ENCODE peak calls at places on chromosome 1, in six cellular contexts. V, N, O, B, Q and S are unnamed samples.

GRCh38 chr1:23995431-23995837 is 15.3 kb upstream of the SRSF10 start:
- DNase-seq in N (no peak), O (no peak), Q (no peak), V (no peak), B (no peak), S (no peak)

GRCh38 chr1:235902638-235903542 is 36.2 kb upstream of the LYST start:
- DNase-seq in O (peak; percentile 86), Q (no peak), V (no peak), N (no peak), B (no peak), S (no peak)

GRCh38 chr1:150574260-150575071 is 4.9 kb downstream of the MCL1 start:
- DNase-seq in Q (peak; percentile 52), O (no peak), N (no peak), B (no peak), V (no peak), S (no peak)

GRCh38 chr1:145960468-145961108 is 2.8 kb upstream of the LIX1L start:
- DNase-seq in O (no peak), B (peak; percentile 80), N (no peak), V (peak; percentile 88), Q (peak; percentile 90), S (peak; percentile 94)

GRCh38 chr1:92989253-92989652 is 28.0 kb upstream of the DIPK1A start:
- DNase-seq in V (no peak), O (no peak), B (no peak), N (no peak), Q (no peak), S (no peak)

GRCh38 chr1:223259462-223259861 is 104.5 kb downstream of the SUSD4 start:
- DNase-seq in V (no peak), B (no peak), Q (no peak), N (no peak), O (no peak), S (no peak)

GRCh38 chr1:172449585-172450523 is 6.0 kb upstream of the PIGC start:
- DNase-seq in N (no peak), Q (peak; percentile 66), O (peak; percentile 66), V (peak; percentile 58), B (peak; percentile 43), S (no peak)

GRCh38 chr1:112935474-112936289 is 20.3 kb downstream of the SLC16A1 start:
- DNase-seq in V (no peak), B (no peak), N (no peak), Q (no peak), O (no peak), S (no peak)

GRCh38 chr1:226738421-226738994 is 574 bp downstream of the ITPKB start:
- DNase-seq in Q (no peak), B (peak; percentile 36), V (peak; percentile 46), N (no peak), O (no peak), S (no peak)

GRCh38 chr1:216248628-216249027 is 174.6 kb downstream of the USH2A start:
- DNase-seq in Q (no peak), O (no peak), B (no peak), N (no peak), V (no peak), S (no peak)

GRCh38 chr1:198623920-198624647 is 14.8 kb upstream of the PTPRC start:
- DNase-seq in O (no peak), V (no peak), N (no peak), B (no peak), Q (no peak), S (no peak)

GRCh38 chr1:198169704-198170103 is 12.9 kb downstream of the NEK7 start:
- DNase-seq in B (no peak), N (no peak), V (no peak), O (no peak), Q (no peak), S (no peak)

GRCh38 chr1:99407018-99407417 is 142.7 kb downstream of the PLPPR4 start:
- DNase-seq in O (no peak), N (no peak), Q (no peak), B (no peak), V (no peak), S (no peak)

GRCh38 chr1:66676616-66677298 is 75.5 kb upstream of the DYNLT5 start:
- DNase-seq in N (no peak), O (no peak), B (no peak), V (no peak), Q (no peak), S (no peak)

GRCh38 chr1:3081171-3081683 is 12.2 kb downstream of the PRDM16 start:
- DNase-seq in B (no peak), Q (no peak), O (no peak), V (no peak), N (no peak), S (no peak)

GRCh38 chr1:27430903-27431653 is 38.7 kb downstream of the GPR3 start:
- DNase-seq in B (no peak), N (no peak), V (no peak), Q (peak; percentile 67), O (no peak), S (no peak)

GRCh38 chr1:211589782-211590721 is 11.1 kb upstream of the SLC30A1 start:
- DNase-seq in Q (peak; percentile 88), B (no peak), N (no peak), V (peak; percentile 65), O (no peak), S (no peak)

DNA sequence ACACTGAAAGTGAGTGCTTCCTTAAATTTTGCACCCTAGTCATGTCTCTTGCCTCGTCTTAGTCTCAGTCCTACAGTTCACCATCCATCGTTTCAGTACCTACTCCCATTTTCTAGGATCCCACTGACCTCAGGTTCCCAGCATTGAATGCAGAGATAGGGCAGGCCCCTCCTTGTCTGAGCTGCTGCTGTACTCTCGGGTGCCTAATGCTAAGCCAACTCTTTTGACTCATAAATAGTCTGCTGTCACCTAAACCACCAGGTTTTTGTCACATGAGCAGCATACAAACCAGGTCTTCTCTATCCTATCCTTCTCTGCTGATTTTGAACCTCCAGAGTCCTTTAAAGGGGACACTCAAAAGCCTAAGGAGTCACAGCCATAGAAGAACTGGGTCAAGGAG is 3.0 kb downstream of the ARHGAP30 start:
- DNase-seq in Q (no peak), V (no peak), N (no peak), B (no peak), O (no peak), S (no peak)
- TF ChIP-seq CTCF in Q (no peak), V (no peak), N (no peak), B (no peak), O (no peak), S (no peak)

GRCh38 chr1:64243757-64244080 is 40.3 kb downstream of the UBE2U start:
- DNase-seq in N (no peak), Q (no peak), O (no peak), V (no peak), B (no peak), S (no peak)

GRCh38 chr1:64248065-64248464 is 44.6 kb downstream of the UBE2U start:
- DNase-seq in O (no peak), V (no peak), N (no peak), B (no peak), Q (no peak), S (no peak)

GRCh38 chr1:64242895-64243756 is 39.7 kb downstream of the UBE2U start:
- DNase-seq in V (no peak), B (no peak), O (no peak), N (no peak), Q (no peak), S (no peak)

GRCh38 chr1:64245495-64245894 is 42.1 kb downstream of the UBE2U start:
- DNase-seq in N (no peak), B (no peak), V (no peak), O (no peak), Q (no peak), S (no peak)

DNA sequence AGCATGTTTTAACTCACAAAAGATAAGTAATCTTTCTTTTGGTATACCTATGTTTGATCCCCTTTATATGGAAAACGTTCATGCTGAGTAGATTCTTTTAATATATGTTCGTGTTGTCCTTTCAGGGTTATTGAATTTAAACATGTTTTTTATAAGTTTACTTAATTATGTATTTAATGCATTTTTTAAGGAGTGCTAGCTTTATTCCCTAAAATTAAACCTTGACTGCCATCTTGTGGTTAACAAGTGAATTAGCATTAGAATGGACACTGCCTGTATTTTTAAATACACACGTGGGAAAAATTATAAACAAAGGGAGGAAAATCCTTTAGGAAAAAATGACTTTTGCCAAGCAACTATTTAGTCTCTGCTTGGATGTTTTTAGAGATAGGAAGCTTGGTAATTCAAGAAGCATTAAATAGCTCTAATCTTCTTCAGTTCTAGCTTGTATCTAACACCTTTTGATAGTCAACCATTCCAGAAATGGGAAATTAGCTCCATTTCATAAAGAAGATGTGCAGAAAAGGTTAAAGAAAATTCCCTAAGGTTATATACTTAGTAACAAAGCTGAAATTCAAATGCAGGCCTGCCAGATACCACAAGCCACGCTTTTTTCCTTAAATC is 43.0 kb downstream of the UBE2U start:
- DNase-seq in Q (no peak), V (no peak), B (no peak), N (no peak), O (peak; percentile 41), S (no peak)
- TF ChIP-seq CTCF in Q (peak; percentile 86), V (peak; percentile 72), B (peak; percentile 96), N (peak; percentile 57), O (peak; percentile 69), S (peak; percentile 99)

DNA sequence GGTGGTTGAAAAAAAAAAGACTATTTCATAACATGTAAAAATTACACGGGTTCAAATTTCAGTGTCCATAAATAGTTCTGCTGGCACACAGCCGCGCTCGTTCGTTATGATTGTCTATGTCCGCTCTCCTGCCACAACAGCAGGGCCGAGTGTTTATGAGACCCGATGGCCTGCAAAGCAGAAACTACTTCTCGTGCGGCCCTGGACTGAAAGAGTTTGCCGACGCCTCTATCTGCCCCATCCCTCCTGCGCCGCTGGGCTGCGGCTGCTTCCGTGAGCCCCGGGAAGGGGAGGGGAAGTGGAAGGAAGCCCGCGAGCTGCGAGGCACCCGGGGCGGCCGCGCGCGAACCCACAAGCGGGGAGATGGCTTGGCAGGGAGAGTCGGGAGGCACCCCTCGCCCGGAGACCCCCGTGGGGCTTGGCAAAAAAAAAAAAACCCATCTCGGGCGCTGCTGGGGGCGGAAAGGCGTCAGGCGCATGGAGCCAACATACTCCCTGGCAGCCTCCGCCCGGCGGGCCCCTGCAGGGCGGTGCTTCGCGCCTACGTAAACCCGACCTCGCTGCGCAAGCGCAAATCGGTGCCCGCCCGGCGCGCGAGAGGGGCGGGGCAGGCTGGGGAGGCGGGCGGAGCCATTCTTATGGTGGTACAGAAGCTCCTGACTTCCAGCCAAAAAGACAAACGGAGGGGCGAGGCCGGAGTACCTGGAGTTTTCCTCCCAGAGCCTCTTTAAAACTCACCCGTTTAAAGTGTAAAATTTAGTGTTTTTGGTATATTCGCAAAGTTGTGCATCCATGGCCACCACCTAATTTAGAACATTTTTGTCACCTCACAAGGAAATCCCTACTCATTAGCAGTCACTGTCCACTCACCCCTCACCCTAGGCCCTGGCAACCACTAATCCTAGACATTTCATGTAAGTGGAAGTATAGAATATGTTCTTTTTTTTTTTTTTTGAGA is 8.3 kb downstream of the SLC27A3 start:
- DNase-seq in V (peak; percentile 93), Q (peak; percentile 95), N (no peak), O (peak; percentile 54), B (peak; percentile 88), S (peak; percentile 96)
- TF ChIP-seq CTCF in V (peak; percentile 6), Q (no peak), N (no peak), O (no peak), B (peak; percentile 21), S (peak; percentile 27)

DNA sequence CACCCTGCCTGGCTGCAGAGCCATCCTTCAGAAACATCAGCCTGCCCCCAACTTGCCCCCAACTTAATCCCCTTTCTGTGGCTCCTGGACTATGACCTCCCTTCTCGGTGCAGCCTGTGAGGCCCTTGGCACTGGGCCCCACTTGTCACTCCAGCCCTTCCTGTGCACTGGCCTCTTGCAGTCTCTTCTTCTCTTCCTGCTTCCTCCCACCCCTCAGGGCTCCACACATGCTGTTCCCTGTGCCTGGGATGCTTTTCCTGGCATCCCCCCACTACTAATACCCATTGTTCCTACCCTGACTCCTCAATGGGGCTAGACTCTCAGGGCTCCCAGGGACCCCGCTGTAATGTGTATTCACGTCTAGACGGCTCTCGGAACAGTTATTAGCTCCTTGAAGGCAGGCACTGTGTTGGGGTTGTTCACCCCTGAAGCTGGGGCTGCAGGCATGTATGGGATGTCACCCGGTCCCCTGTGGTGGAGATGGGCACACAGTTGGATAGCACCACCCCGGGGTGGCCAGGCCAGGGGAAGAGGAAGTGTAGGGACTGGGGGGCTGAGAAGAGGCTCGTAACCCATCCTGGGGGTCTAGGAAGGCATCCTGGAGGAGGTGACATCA is 4.5 kb downstream of the LDLRAD1 start:
- DNase-seq in V (no peak), B (no peak), N (no peak), Q (no peak), O (no peak), S (no peak)
- TF ChIP-seq CTCF in V (no peak), B (no peak), N (no peak), Q (no peak), O (no peak), S (no peak)